ENCODE peak calls at places on chromosome 22, in six cellular contexts. Q is kidney epithelial cell, E is neural progenitor cell, Z is IMR-90, B is nephron progenitor cell, P is thoracic aorta. Y is an unnamed sample.

GRCh38 chr22:38033522-38034277 is 23.5 kb upstream of the PICK1 start:
- DNase-seq in Q (no peak), E (peak; percentile 66), Z (no peak), B (no peak), P (no peak), Y (no peak)

GRCh38 chr22:19480789-19481188 is 1.1 kb downstream of the CDC45 start:
- DNase-seq in Q (no peak), E (no peak), Z (no peak), B (no peak), P (no peak), Y (no peak)

GRCh38 chr22:49970528-49971231 is 10.1 kb downstream of the PIM3 start:
- DNase-seq in Q (peak; percentile 86), E (peak; percentile 79), Z (peak; percentile 97), B (peak; percentile 57), P (peak; percentile 96), Y (peak; percentile 98)

GRCh38 chr22:28978158-28978557 is 83.5 kb downstream of the C22orf31 start:
- DNase-seq in Q (no peak), E (no peak), Z (peak; percentile 54), B (no peak), P (no peak), Y (peak; percentile 74)

GRCh38 chr22:43375951-43376455 is 32.8 kb upstream of the SCUBE1 start:
- DNase-seq in Q (no peak), E (no peak), Z (peak; percentile 43), B (no peak), P (no peak), Y (no peak)

GRCh38 chr22:28188480-28188879 is 269.4 kb upstream of the PITPNB start:
- DNase-seq in Q (no peak), E (peak; percentile 65), Z (no peak), B (peak; percentile 9), P (no peak), Y (no peak)

GRCh38 chr22:42256930-42257329 is 13.5 kb downstream of the TCF20 start:
- DNase-seq in Q (no peak), E (no peak), Z (no peak), B (no peak), P (no peak), Y (no peak)

GRCh38 chr22:37739611-37740049 is 42.8 kb downstream of the TRIOBP start:
- DNase-seq in Q (no peak), E (no peak), Z (no peak), B (no peak), P (no peak), Y (no peak)

GRCh38 chr22:29341849-29342127 is 26.3 kb upstream of the RASL10A start:
- DNase-seq in Q (no peak), E (no peak), Z (no peak), B (no peak), P (no peak), Y (no peak)

GRCh38 chr22:30486661-30487115 is 14.9 kb upstream of the SEC14L3 start:
- DNase-seq in Q (no peak), E (no peak), Z (no peak), B (no peak), P (no peak), Y (peak; percentile 5)

GRCh38 chr22:39453765-39454378 is 2.9 kb upstream of the MGAT3 start:
- DNase-seq in Q (no peak), E (peak; percentile 75), Z (peak; percentile 17), B (no peak), P (no peak), Y (peak; percentile 10)

GRCh38 chr22:19884161-19884953 is 29.7 kb upstream of the GNB1L start:
- DNase-seq in Q (no peak), E (no peak), Z (no peak), B (no peak), P (no peak), Y (no peak)

GRCh38 chr22:50517495-50518260 is 7.7 kb downstream of the SCO2 start:
- DNase-seq in Q (no peak), E (no peak), Z (no peak), B (no peak), P (no peak), Y (no peak)

GRCh38 chr22:50729391-50730012 is 8.5 kb upstream of the ACR start:
- DNase-seq in Q (no peak), E (no peak), Z (no peak), B (no peak), P (no peak), Y (no peak)

DNA sequence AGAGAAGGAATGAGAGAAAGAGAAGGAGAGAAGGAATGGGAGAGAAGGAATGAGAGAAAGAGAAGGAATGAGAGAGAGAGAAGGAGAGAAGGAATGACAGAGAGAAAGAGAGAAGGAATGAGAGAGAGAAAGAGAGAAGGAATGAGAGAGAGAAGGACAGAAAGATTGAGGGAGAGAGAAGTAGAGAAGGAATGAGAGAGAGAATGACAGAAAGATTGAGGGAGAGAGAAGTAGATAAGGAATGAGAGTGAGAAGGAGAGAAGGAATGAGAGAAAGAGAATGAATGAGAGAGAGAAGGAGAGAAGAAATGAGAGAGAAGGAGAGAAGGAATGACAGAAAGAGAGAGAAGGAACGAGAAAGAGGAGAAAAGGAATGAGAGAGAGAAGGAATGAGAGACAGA is 34.1 kb upstream of the APOL5 start:
- DNase-seq in Q (no peak), E (no peak), Z (no peak), B (no peak), P (no peak), Y (no peak)
- TF ChIP-seq CTCF in Q (no peak), E (no peak), Z (no peak), B (no peak), P (no peak), Y (no peak)

DNA sequence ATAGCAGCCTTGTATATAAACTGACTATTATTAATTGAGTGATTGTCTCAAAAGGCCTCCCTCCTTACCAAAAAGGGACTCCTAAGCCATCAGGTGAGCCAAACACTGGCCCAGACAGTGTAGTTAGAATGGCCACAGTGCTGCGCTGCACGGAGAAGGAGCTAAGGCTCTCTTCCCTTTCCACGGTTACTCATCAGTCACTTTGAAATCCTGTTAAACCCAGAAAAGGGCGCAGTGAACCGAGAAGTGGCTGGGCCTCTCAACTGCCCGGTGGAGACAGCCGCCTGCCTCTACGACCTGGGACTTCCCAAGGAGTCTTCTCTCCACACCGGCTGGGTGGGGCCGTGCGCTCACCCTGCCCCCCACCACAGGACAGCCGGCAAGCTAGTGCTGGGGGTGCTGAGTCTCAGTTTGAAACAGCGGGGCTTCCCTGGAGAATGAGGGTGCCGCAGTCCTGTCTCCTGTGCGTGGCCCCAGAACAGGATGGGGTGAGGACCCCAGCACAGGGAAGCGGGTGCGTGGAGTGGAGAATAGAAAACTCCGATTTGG is 1.3 kb downstream of the MYH9 start:
- DNase-seq in Q (no peak), E (peak; percentile 79), Z (no peak), B (peak; percentile 60), P (no peak), Y (no peak)
- TF ChIP-seq CTCF in Q (peak; percentile 7), E (no peak), Z (no peak), B (no peak), P (no peak), Y (no peak)

DNA sequence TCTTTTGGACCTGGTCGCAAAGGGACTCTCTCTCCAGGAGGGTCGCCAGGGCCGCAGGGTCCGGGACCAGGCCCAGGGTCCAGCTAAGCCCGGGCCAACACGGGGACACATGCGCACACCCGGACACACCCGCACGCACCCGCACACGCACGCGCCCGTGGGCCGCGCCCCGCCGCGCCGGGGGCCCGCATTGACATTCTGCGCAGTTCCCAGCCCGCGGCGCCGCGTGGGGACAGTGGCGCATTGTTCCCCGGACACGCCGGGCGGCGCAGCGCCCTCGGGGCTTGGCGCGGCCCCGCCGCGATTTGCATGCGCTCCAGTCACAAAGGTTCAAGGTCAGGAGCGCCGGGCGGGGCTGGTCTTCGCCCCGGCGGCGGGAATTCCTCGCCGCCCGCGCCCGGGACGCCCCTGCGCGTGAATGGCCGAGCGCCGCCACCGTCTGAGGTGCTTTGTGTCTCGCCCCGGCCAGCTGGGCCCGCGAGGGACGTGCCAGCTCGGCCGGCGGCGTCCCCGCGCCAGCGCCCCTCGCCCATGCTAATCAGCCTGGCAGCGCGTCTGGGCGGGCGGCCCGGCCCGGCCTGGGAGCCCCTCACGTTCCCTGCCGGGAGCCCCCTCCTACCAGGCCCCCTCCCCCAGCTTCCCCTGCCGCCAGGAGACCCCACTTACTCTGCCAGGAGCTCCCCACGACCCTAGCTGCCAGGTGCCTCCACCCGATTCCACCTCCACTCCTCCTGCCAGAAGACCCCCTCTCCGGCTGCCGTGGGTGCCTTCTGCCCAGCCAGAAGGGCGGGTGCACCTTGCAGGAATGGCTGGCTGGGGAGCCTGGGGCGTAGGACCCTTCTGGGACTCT is 50.5 kb upstream of the WNT7B start:
- DNase-seq in Q (no peak), E (peak; percentile 44), Z (no peak), B (peak; percentile 68), P (no peak), Y (no peak)
- TF ChIP-seq CTCF in Q (no peak), E (no peak), Z (no peak), B (no peak), P (no peak), Y (no peak)

GRCh38 chr22:25702571-25703167 is 39.3 kb upstream of the MYO18B start:
- DNase-seq in Q (no peak), E (no peak), Z (no peak), B (no peak), P (no peak), Y (no peak)

GRCh38 chr22:25698986-25699385 is 43.0 kb upstream of the MYO18B start:
- DNase-seq in Q (no peak), E (no peak), Z (no peak), B (no peak), P (no peak), Y (no peak)

GRCh38 chr22:25704701-25705100 is 37.3 kb upstream of the MYO18B start:
- DNase-seq in Q (no peak), E (no peak), Z (no peak), B (no peak), P (no peak), Y (no peak)

GRCh38 chr22:25700996-25701815 is 40.8 kb upstream of the MYO18B start:
- DNase-seq in Q (no peak), E (peak; percentile 31), Z (peak; percentile 22), B (no peak), P (no peak), Y (no peak)

DNA sequence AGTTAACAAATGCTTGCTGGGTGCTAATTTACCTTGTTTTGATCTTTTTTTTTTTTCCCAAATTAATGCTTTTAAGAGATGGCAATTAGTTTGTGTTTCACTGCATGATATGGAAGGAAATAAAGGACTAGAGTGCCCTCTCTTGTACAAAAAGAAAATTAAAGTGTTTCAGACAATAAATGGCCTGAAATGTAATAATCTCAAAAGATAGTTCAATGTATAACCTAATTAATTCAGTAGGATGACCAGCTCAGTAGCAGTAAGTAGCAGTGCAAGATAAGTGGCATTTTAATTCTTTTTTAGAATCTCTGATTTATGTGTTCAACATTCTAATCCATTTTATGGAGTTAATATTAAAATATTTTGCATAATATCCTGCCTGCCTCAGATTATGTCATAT is 39.9 kb upstream of the MYO18B start:
- DNase-seq in Q (peak; percentile 1), E (no peak), Z (peak; percentile 29), B (no peak), P (no peak), Y (peak; percentile 16)
- TF ChIP-seq CTCF in Q (peak; percentile 17), E (peak; percentile 49), Z (peak; percentile 62), B (no peak), P (peak; percentile 25), Y (peak; percentile 55)

DNA sequence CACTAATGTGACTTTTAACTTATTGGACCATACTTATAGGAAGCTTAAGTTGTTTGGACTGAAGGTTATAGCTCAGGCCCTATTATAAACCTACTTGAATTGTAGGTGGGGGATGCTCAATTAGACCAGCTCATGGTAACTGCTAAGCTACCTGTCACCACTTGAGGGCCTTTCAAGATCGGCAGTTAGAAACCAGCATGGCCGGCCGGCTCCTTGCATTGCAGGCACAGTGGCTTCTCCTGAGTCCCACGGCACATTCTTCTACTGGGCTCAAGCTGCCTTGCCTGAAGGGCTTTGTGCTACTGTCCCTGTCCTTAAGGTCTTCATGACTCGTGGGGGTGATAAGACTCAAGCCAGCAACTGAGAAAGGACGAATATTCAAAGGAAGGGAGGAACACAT is 70.8 kb downstream of the TBC1D22A start:
- DNase-seq in Q (no peak), E (peak; percentile 67), Z (peak; percentile 25), B (peak; percentile 21), P (no peak), Y (peak; percentile 42)
- TF ChIP-seq CTCF in Q (peak; percentile 31), E (peak; percentile 60), Z (peak; percentile 35), B (peak; percentile 27), P (no peak), Y (no peak)